ENCODE peak calls at places on chromosomes 6 and 20, in seven cellular contexts. I is H9, Z is mesendoderm, L is trophoblast cell, E is neuronal stem cell, J is mesenchymal stem cell, U is H1. P is an unnamed sample.
A peak's percentile ranks its signal among the peaks of the same experiment; 100 is the strongest.

GRCh38 chr6:26240157-26240980 is 124.6 kb upstream of the BTN3A2 start:
- DNase-seq in I (peak; percentile 63), Z (peak; percentile 99), L (peak; percentile 84), E (no peak), J (peak; percentile 82), U (no peak), P (peak; percentile 93)

GRCh38 chr6:118667988-118668387 is 16.6 kb upstream of the CEP85L start:
- DNase-seq in I (no peak), Z (no peak), L (no peak), E (no peak), J (peak; percentile 41), U (no peak), P (peak; percentile 29)

GRCh38 chr20:32516985-32517873 is 67.9 kb downstream of the NOL4L start:
- DNase-seq in I (no peak), Z (peak; percentile 69), L (no peak), E (no peak), J (peak; percentile 70), U (no peak), P (peak; percentile 26)

GRCh38 chr6:88402909-88403308 is 236.8 kb upstream of the CNR1 start:
- DNase-seq in I (no peak), Z (no peak), L (no peak), E (no peak), J (no peak), U (no peak), P (no peak)

GRCh38 chr20:21395666-21396044 is 1.7 kb downstream of the NKX2-4 start:
- DNase-seq in I (peak; percentile 55), Z (peak; percentile 46), L (no peak), E (no peak), J (peak; percentile 23), U (no peak), P (no peak)

GRCh38 chr20:31788578-31788977 is 30.6 kb upstream of the MYLK2 start:
- DNase-seq in I (peak; percentile 45), Z (peak; percentile 44), L (no peak), E (no peak), J (no peak), U (no peak), P (peak; percentile 28)

GRCh38 chr6:14924126-14925024 is 321.5 kb upstream of the JARID2 start:
- DNase-seq in I (peak; percentile 82), Z (peak; percentile 75), L (peak; percentile 94), E (peak; percentile 23), J (peak; percentile 16), U (no peak), P (peak; percentile 55)

GRCh38 chr6:135087803-135088202 is 33.2 kb upstream of the HBS1L start:
- DNase-seq in I (no peak), Z (no peak), L (no peak), E (no peak), J (peak; percentile 29), U (no peak), P (no peak)

GRCh38 chr6:41689171-41690008 is 46.0 kb downstream of the TFEB start:
- DNase-seq in I (no peak), Z (no peak), L (no peak), E (no peak), J (peak; percentile 38), U (no peak), P (peak; percentile 36)

GRCh38 chr6:137731960-137732616 is 135.0 kb upstream of the TNFAIP3 start:
- DNase-seq in I (no peak), Z (no peak), L (no peak), E (no peak), J (peak; percentile 69), U (no peak), P (peak; percentile 67)

GRCh38 chr6:89198235-89198634 is 18.9 kb downstream of the GABRR1 start:
- DNase-seq in I (no peak), Z (peak; percentile 31), L (no peak), E (no peak), J (no peak), U (no peak), P (no peak)

GRCh38 chr20:34716921-34717229 is 12.7 kb downstream of the TP53INP2 start:
- DNase-seq in I (no peak), Z (no peak), L (no peak), E (no peak), J (no peak), U (no peak), P (no peak)

GRCh38 chr6:99412065-99412464 is 13.0 kb downstream of the PNISR start:
- DNase-seq in I (no peak), Z (no peak), L (no peak), E (no peak), J (no peak), U (no peak), P (no peak)

GRCh38 chr6:105560611-105561066 is 157.8 kb upstream of the PREP start:
- DNase-seq in I (no peak), Z (no peak), L (no peak), E (no peak), J (peak; percentile 62), U (no peak), P (peak; percentile 72)

GRCh38 chr20:1844723-1845523 is 50.3 kb upstream of the SIRPA start:
- DNase-seq in I (no peak), Z (no peak), L (peak; percentile 37), E (no peak), J (peak; percentile 96), U (no peak), P (peak; percentile 92)

GRCh38 chr20:43925215-43925614 is 10.6 kb downstream of the TOX2 start:
- DNase-seq in I (no peak), Z (no peak), L (no peak), E (no peak), J (no peak), U (no peak), P (no peak)

GRCh38 chr6:150568560-150568959 is 31.1 kb upstream of the PLEKHG1 start:
- DNase-seq in I (no peak), Z (no peak), L (no peak), E (no peak), J (no peak), U (no peak), P (no peak)

GRCh38 chr20:1424336-1424735 is 31.5 kb upstream of the FKBP1A start:
- DNase-seq in I (no peak), Z (no peak), L (no peak), E (no peak), J (peak; percentile 26), U (no peak), P (no peak)

GRCh38 chr6:15387118-15387517 is 141.2 kb downstream of the JARID2 start:
- DNase-seq in I (no peak), Z (no peak), L (no peak), E (no peak), J (no peak), U (no peak), P (peak; percentile 69)

GRCh38 chr6:12196326-12196936 is 93.7 kb upstream of the EDN1 start:
- DNase-seq in I (no peak), Z (peak; percentile 37), L (no peak), E (no peak), J (peak; percentile 22), U (no peak), P (peak; percentile 83)

GRCh38 chr6:50047026-50047425 is 2.7 kb downstream of the DEFB112 start:
- DNase-seq in I (no peak), Z (no peak), L (no peak), E (no peak), J (no peak), U (no peak), P (no peak)

GRCh38 chr6:17343215-17343614 is 50.2 kb upstream of the CAP2 start:
- DNase-seq in I (no peak), Z (no peak), L (no peak), E (no peak), J (no peak), U (no peak), P (no peak)
- H2BK120ac ChIP-seq in I (no peak overlapping the region), Z (no peak overlapping the region), L (no peak overlapping the region), E (no peak overlapping the region), J (no peak overlapping the region), U (no peak overlapping the region), P (no peak overlapping the region)

GRCh38 chr6:3654436-3654835 is 97.1 kb downstream of the PXDC1 start:
- DNase-seq in I (no peak), Z (no peak), L (peak; percentile 77), E (no peak), J (no peak), U (no peak), P (no peak)
- H2BK120ac ChIP-seq in I (no peak overlapping the region), Z (no peak overlapping the region), L (no peak overlapping the region), E (no peak overlapping the region), J (no peak overlapping the region), U (no peak overlapping the region), P (no peak overlapping the region)

DNA sequence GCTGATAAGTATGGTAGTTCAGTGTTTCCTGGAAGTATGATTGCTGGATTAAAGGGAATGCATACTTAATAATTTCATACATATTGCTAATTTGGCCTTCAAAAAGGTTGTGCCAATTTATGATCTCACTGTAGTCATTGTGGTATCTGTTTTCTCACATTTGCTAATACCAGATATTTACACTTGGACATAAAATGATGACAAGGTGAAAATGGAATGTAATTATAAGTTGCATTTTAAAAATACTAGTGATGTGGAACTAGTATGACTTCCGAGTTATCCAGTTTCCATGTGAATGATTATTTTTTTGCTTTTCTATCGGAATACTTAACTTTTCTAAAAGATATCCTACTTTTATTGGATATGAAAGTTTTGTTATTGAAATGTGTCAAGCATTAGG is 15.4 kb downstream of the RWDD1 start:
- DNase-seq in I (no peak), Z (no peak), L (no peak), E (no peak), J (no peak), U (no peak), P (no peak)
- H2BK120ac ChIP-seq in I (no peak overlapping the region), Z (no peak overlapping the region), L (no peak overlapping the region), E (no peak overlapping the region), J (no peak overlapping the region), U (no peak overlapping the region), P (no peak overlapping the region)

DNA sequence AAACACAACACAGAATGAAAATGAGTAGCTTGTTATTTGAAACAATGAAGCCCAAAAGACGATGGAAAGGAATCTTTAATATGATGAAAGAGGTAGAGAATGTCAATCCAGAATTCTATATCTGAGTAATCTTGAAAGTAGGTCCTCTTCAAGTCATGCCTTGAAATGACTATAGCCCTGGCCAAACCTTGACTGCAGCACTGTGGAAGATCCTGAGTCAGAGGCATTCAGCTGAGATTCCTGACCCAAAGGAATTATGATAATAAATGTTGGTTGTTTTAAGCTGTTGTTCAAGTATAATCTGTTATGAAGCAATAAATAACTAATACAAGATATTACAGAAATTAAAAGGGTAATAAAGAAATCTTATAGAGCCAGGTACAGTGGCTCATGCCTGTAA is 64.8 kb downstream of the IBTK start:
- DNase-seq in I (no peak), Z (peak; percentile 4), L (peak; percentile 53), E (no peak), J (peak; percentile 17), U (no peak), P (peak; percentile 70)
- H2BK120ac ChIP-seq in I (no peak overlapping the region), Z (no peak overlapping the region), L (no peak overlapping the region), E (no peak overlapping the region), J (no peak overlapping the region), U (no peak overlapping the region), P (no peak overlapping the region)

DNA sequence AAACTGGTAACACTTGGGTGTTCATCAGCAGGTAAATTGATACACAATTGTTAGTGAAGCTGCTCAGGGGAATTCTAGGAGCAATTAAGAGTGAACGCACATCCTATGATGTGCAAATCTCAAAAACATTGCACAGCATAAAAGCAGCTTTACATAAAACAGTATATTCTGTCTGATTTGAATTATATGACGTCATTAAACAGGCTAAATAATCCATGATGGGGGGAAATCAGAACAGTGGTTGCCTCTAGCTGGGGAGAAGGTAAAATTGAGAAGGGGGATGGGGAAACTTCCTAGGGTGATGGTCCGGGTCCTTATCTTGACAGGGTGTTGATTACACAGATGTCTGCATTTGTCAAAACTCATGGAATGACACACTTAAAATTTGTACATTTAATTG is 17.3 kb upstream of the THBD start:
- DNase-seq in I (no peak), Z (no peak), L (no peak), E (no peak), J (no peak), U (no peak), P (no peak)
- H2BK120ac ChIP-seq in I (no peak overlapping the region), Z (no peak overlapping the region), L (no peak overlapping the region), E (no peak overlapping the region), J (no peak overlapping the region), U (no peak overlapping the region), P (no peak overlapping the region)

P was measured in IMR-90.